ENCODE peak calls at places on chromosomes 13 and 19, in five cellular contexts. Q is CMK; D is cardiac septum; E is nephron progenitor cell; F is activated naive CD4-positive, alpha-beta T cell. W is an unnamed sample.
A peak's percentile ranks its signal among the peaks of the same experiment; 100 is the strongest.

GRCh38 chr19:42455621-42456081 is 12.9 kb upstream of the CXCL17 start:
- DNase-seq in E (no peak), D (no peak), Q (no peak), F (no peak), W (no peak)

GRCh38 chr13:26985285-26985878 is 186.2 kb downstream of the USP12 start:
- DNase-seq in F (no peak), D (peak; percentile 44), Q (no peak), E (peak; percentile 74), W (peak; percentile 36)

GRCh38 chr19:51128227-51128626 is 3.5 kb downstream of the SIGLEC9 start:
- DNase-seq in E (no peak), Q (no peak), D (no peak), F (no peak), W (no peak)

GRCh38 chr19:46984077-46985010 is 35.3 kb upstream of the NPAS1 start:
- DNase-seq in F (no peak), E (no peak), Q (no peak), D (no peak), W (no peak)

GRCh38 chr13:98300956-98301641 is 124.0 kb upstream of the RNF113B start:
- DNase-seq in Q (no peak), F (no peak), E (no peak), D (no peak), W (no peak)

GRCh38 chr13:25933520-25933919 is 118.3 kb downstream of the SHISA2 start:
- DNase-seq in F (no peak), D (no peak), Q (no peak), E (no peak), W (no peak)

GRCh38 chr13:41231786-41232185 is 31.6 kb downstream of the MTRF1 start:
- DNase-seq in Q (no peak), E (peak; percentile 10), D (no peak), F (no peak), W (no peak)

GRCh38 chr19:51794865-51795490 is at the start of gene FPR3:
- DNase-seq in F (no peak), D (no peak), E (no peak), Q (no peak), W (no peak)

GRCh38 chr19:41436664-41436951 is 3.1 kb downstream of the DMAC2 start:
- DNase-seq in Q (no peak), F (no peak), E (no peak), D (no peak), W (no peak)

GRCh38 chr13:110953416-110953815 is 38.5 kb upstream of the ANKRD10 start:
- DNase-seq in Q (no peak), F (no peak), D (no peak), E (no peak), W (no peak)

GRCh38 chr19:9474975-9475374 is 23.4 kb downstream of the ZNF560 start:
- DNase-seq in F (no peak), E (no peak), D (no peak), Q (no peak), W (no peak)

GRCh38 chr19:15292847-15293582 is 39.3 kb downstream of the BRD4 start:
- DNase-seq in E (no peak), F (no peak), Q (peak; percentile 55), D (no peak), W (no peak)

GRCh38 chr13:109722068-109722467 is 64.3 kb downstream of the IRS2 start:
- DNase-seq in D (no peak), Q (no peak), E (no peak), F (no peak), W (no peak)